ENCODE peak calls at places on chromosomes 16 and 17, in eight cellular contexts. O is AG09309; K is CD8-positive, alpha-beta T cell; Z is cardiac fibroblast; E is omental fat pad; Q is glutamatergic neuron; S is BJ; G is brain microvascular endothelial cell. V is an unnamed sample.

GRCh38 chr17:20203761-20204263 is 194.7 kb downstream of the SPECC1 start:
- DNase-seq in O (no peak), K (no peak), Z (peak; percentile 55), E (no peak), Q (no peak), S (no peak), G (no peak), V (no peak)

GRCh38 chr16:58516768-58517107 is 1.4 kb downstream of the SETD6 start:
- DNase-seq in O (no peak), K (no peak), Z (no peak), E (no peak), Q (no peak), S (no peak), G (no peak), V (no peak)

GRCh38 chr17:36807496-36808180 is 129.6 kb upstream of the LHX1 start:
- DNase-seq in O (no peak), K (no peak), Z (no peak), E (no peak), Q (no peak), S (no peak), G (no peak), V (no peak)

GRCh38 chr17:66964930-66965800 is 658 bp downstream of the CACNG4 start:
- DNase-seq in O (no peak), K (no peak), Z (no peak), E (no peak), Q (peak; percentile 87), S (no peak), G (no peak), V (peak; percentile 23)

GRCh38 chr17:78573955-78574354 is 3.2 kb downstream of the DNAH17 start:
- DNase-seq in O (no peak), K (no peak), Z (no peak), E (no peak), Q (no peak), S (no peak), G (no peak), V (no peak)

GRCh38 chr16:50152386-50152806 is 710 bp upstream of the TENT4B start:
- DNase-seq in O (no peak), K (peak; percentile 81), Z (peak; percentile 44), E (no peak), Q (peak; percentile 25), S (no peak), G (no peak), V (no peak)

GRCh38 chr17:61410100-61410551 is 10.5 kb downstream of the TBX2 start:
- DNase-seq in O (no peak), K (peak; percentile 49), Z (no peak), E (no peak), Q (peak; percentile 21), S (no peak), G (no peak), V (no peak)

GRCh38 chr17:29007456-29008455 is 1.9 kb upstream of the SEZ6 start:
- DNase-seq in O (no peak), K (no peak), Z (peak; percentile 41), E (no peak), Q (no peak), S (no peak), G (no peak), V (no peak)

GRCh38 chr17:7428557-7428956 is at the start of gene SPEM3:
- DNase-seq in O (no peak), K (no peak), Z (no peak), E (no peak), Q (no peak), S (no peak), G (no peak), V (no peak)

GRCh38 chr16:72848045-72848410 is 199.9 kb downstream of the ZFHX3 start:
- DNase-seq in O (no peak), K (no peak), Z (no peak), E (no peak), Q (peak; percentile 24), S (no peak), G (no peak), V (peak; percentile 10)

GRCh38 chr17:75565066-75565465 is 22.5 kb upstream of the MYO15B start:
- DNase-seq in O (peak; percentile 55), K (no peak), Z (no peak), E (no peak), Q (no peak), S (peak; percentile 18), G (no peak), V (no peak)

GRCh38 chr17:75811174-75811573 is 26.6 kb downstream of the UNK start:
- DNase-seq in O (no peak), K (no peak), Z (no peak), E (no peak), Q (no peak), S (no peak), G (no peak), V (no peak)

GRCh38 chr16:72635104-72635503 is 412.8 kb downstream of the ZFHX3 start:
- DNase-seq in O (no peak), K (no peak), Z (no peak), E (no peak), Q (no peak), S (no peak), G (no peak), V (no peak)

GRCh38 chr17:37447641-37448040 is 41.0 kb downstream of the TADA2A start:
- DNase-seq in O (no peak), K (no peak), Z (peak; percentile 58), E (no peak), Q (no peak), S (peak; percentile 17), G (peak; percentile 14), V (no peak)

GRCh38 chr16:82059983-82060421 is 24.9 kb downstream of the HSD17B2 start:
- DNase-seq in O (peak; percentile 28), K (no peak), Z (no peak), E (no peak), Q (no peak), S (no peak), G (no peak), V (no peak)

GRCh38 chr17:57995076-57995956 is 7.3 kb upstream of the VEZF1 start:
- DNase-seq in O (peak; percentile 55), K (peak; percentile 60), Z (peak; percentile 86), E (no peak), Q (peak; percentile 50), S (no peak), G (peak; percentile 67), V (peak; percentile 27)

GRCh38 chr16:57594531-57595031 is 33.8 kb upstream of the ADGRG1 start:
- DNase-seq in O (no peak), K (no peak), Z (no peak), E (no peak), Q (no peak), S (no peak), G (no peak), V (no peak)

GRCh38 chr16:77955127-77955526 is 67.2 kb upstream of the CLEC3A start:
- DNase-seq in O (no peak), K (no peak), Z (no peak), E (no peak), Q (no peak), S (no peak), G (no peak), V (no peak)

GRCh38 chr17:5526821-5527598 is 40.6 kb downstream of the MIS12 start:
- DNase-seq in O (peak; percentile 87), K (no peak), Z (peak; percentile 97), E (no peak), Q (peak; percentile 88), S (peak; percentile 93), G (peak; percentile 96), V (no peak)

GRCh38 chr17:67520282-67520906 is 143.3 kb downstream of the PITPNC1 start:
- DNase-seq in O (peak; percentile 39), K (no peak), Z (no peak), E (no peak), Q (no peak), S (no peak), G (no peak), V (no peak)

GRCh38 chr16:64047878-64048277 is 1074.0 kb downstream of the CDH11 start:
- DNase-seq in O (no peak), K (no peak), Z (no peak), E (no peak), Q (no peak), S (no peak), G (no peak), V (no peak)

GRCh38 chr16:64047207-64047606 is 1074.7 kb downstream of the CDH11 start:
- DNase-seq in O (no peak), K (no peak), Z (no peak), E (no peak), Q (no peak), S (no peak), G (no peak), V (no peak)

GRCh38 chr16:64051826-64052225 is 1070.0 kb downstream of the CDH11 start:
- DNase-seq in O (no peak), K (no peak), Z (peak; percentile 34), E (no peak), Q (no peak), S (no peak), G (peak; percentile 5), V (no peak)
- TF ChIP-seq CTCF in O (peak; percentile 42), K (no peak), Z (peak; percentile 11), E (no peak), Q (no peak), S (peak; percentile 22), G (peak; percentile 41), V (peak; percentile 66)

GRCh38 chr17:39051001-39051605 is 83.9 kb upstream of the FBXO47 start:
- DNase-seq in O (no peak), K (no peak), Z (no peak), E (no peak), Q (no peak), S (no peak), G (no peak), V (no peak)

GRCh38 chr17:39045948-39046679 is 78.9 kb upstream of the FBXO47 start:
- DNase-seq in O (no peak), K (no peak), Z (no peak), E (no peak), Q (no peak), S (no peak), G (no peak), V (no peak)
- TF ChIP-seq CTCF in O (no peak), K (no peak), Z (no peak), E (no peak), Q (no peak), S (no peak), G (no peak), V (no peak)

GRCh38 chr16:75621170-75621477 is 2.0 kb downstream of the ADAT1 start:
- DNase-seq in O (no peak), K (no peak), Z (peak; percentile 65), E (no peak), Q (no peak), S (peak; percentile 5), G (no peak), V (no peak)
- TF ChIP-seq CTCF in O (peak; percentile 61), K (peak; percentile 38), Z (peak; percentile 64), E (no peak), Q (no peak), S (peak; percentile 78), G (peak; percentile 44), V (peak; percentile 55)

GRCh38 chr17:50480142-50480764 is 1.6 kb downstream of the RSAD1 start:
- DNase-seq in O (no peak), K (no peak), Z (no peak), E (no peak), Q (no peak), S (no peak), G (no peak), V (no peak)

GRCh38 chr17:50479522-50480141 is 972 bp downstream of the RSAD1 start:
- DNase-seq in O (no peak), K (peak; percentile 70), Z (peak; percentile 73), E (no peak), Q (peak; percentile 83), S (no peak), G (peak; percentile 68), V (peak; percentile 70)

GRCh38 chr17:50476545-50477315 is 1.9 kb upstream of the RSAD1 start:
- DNase-seq in O (no peak), K (no peak), Z (no peak), E (no peak), Q (no peak), S (no peak), G (no peak), V (no peak)

GRCh38 chr17:50477976-50478375 is 684 bp upstream of the RSAD1 start:
- DNase-seq in O (no peak), K (no peak), Z (no peak), E (no peak), Q (no peak), S (no peak), G (no peak), V (no peak)

GRCh38 chr17:50478391-50479361 is at the start of gene RSAD1:
- DNase-seq in O (peak; percentile 46), K (peak; percentile 92), Z (peak; percentile 84), E (peak; percentile 43), Q (peak; percentile 91), S (no peak), G (peak; percentile 68), V (peak; percentile 87)
- TF ChIP-seq CTCF in O (peak; percentile 43), K (peak; percentile 80), Z (no peak), E (no peak), Q (peak; percentile 86), S (peak; percentile 53), G (peak; percentile 58), V (peak; percentile 93)